ENCODE peak calls at places on chromosomes 2 and 18, in nine cellular contexts. I is activated naive CD4-positive, alpha-beta T cell; D is activated CD4-positive, alpha-beta T cell treated with anti-CD3 and anti-CD28 coated beads, Interleukin-2, amount 50 U/mL, for 1 hour; V is neural crest cell; S is activated naive CD8-positive, alpha-beta T cell treated with anti-CD3 and anti-CD28 coated beads, Interleukin-2, amount 50 U/mL, for 16 hours; W is AG20443; A is endothelial cell; E is A172; F is Right ventricle myocardium inferior. Z is an unnamed sample.

GRCh38 chr2:145323512-145323911 is 803.6 kb upstream of the ZEB2 start:
- DNase-seq in W (no peak), E (peak), I (no peak), S (no peak), V (no peak), D (no peak), F (no peak), A (no peak), Z (no peak)

GRCh38 chr2:12970861-12971260 is 254.1 kb downstream of the TRIB2 start:
- DNase-seq in S (no peak), W (peak), E (peak), I (no peak), A (no peak), V (no peak), F (no peak), D (no peak), Z (peak)

GRCh38 chr18:1604751-1605150 is 700.1 kb downstream of the ADCYAP1 start:
- DNase-seq in E (no peak), D (no peak), W (no peak), F (no peak), V (no peak), S (no peak), A (no peak), I (no peak), Z (no peak)

GRCh38 chr2:25251032-25251460 is 82.7 kb upstream of the POMC start:
- DNase-seq in S (no peak), D (no peak), A (no peak), F (no peak), W (no peak), I (peak), V (no peak), E (no peak), Z (no peak)

GRCh38 chr2:101952551-101952950 is 39.2 kb upstream of the IL1R2 start:
- DNase-seq in I (no peak), V (no peak), S (no peak), F (no peak), A (no peak), W (no peak), D (no peak), E (no peak), Z (no peak)

GRCh38 chr2:48189552-48190228 is 283.4 kb upstream of the FBXO11 start:
- DNase-seq in V (no peak), S (no peak), E (no peak), D (no peak), F (no peak), I (no peak), W (no peak), A (no peak), Z (no peak)

GRCh38 chr18:3452750-3453539 is 3.0 kb downstream of the TGIF1 start:
- DNase-seq in V (no peak), I (no peak), D (no peak), F (no peak), W (no peak), S (no peak), A (peak), E (no peak), Z (peak)

GRCh38 chr2:196230051-196230450 is 58.7 kb upstream of the STK17B start:
- DNase-seq in D (peak), S (no peak), W (no peak), F (no peak), V (no peak), E (no peak), I (peak), A (no peak), Z (no peak)

Z was measured in myocyte.